ENCODE peak calls at places on chromosomes 12 and 14, in ten cellular contexts. Y is effector memory CD8-positive, alpha-beta T cell; J is NCI-H1105; S is effector CD4-positive, alpha-beta T cell; E is H7; N is GM18507; A is activated CD4-positive, alpha-beta T cell treated with anti-CD3 and anti-CD28 coated beads, Interleukin-2, amount 50 U/mL, for 1 hour; F is epithelial cell of esophagus; U is foreskin keratinocyte; V is central memory CD4-positive, alpha-beta T cell. O is an unnamed sample.

GRCh38 chr14:60649815-60650381 is 621 bp upstream of the SIX1 start:
- DNase-seq in V (no peak), U (no peak), J (peak; percentile 37), N (no peak), E (peak; percentile 61), A (no peak), S (no peak), Y (no peak), F (peak; percentile 38), O (no peak)

GRCh38 chr12:93002278-93003054 is 73.4 kb upstream of the EEA1 start:
- DNase-seq in F (peak; percentile 90), N (no peak), E (no peak), V (no peak), J (no peak), A (no peak), S (no peak), Y (no peak), U (peak; percentile 78), O (peak; percentile 52)

GRCh38 chr12:119576915-119577314 is 16.7 kb upstream of the TMEM233 start:
- DNase-seq in U (no peak), V (no peak), S (no peak), Y (no peak), F (no peak), J (no peak), E (no peak), A (no peak), N (no peak), O (no peak)

GRCh38 chr14:50383618-50384225 is 13.0 kb downstream of the CDKL1 start:
- DNase-seq in V (no peak), J (no peak), U (no peak), Y (no peak), F (no peak), E (peak; percentile 18), S (no peak), N (no peak), A (no peak), O (no peak)

GRCh38 chr12:124694250-124694649 is 126.8 kb upstream of the NCOR2 start:
- DNase-seq in U (no peak), V (no peak), A (no peak), S (no peak), N (no peak), Y (no peak), F (no peak), J (no peak), E (no peak), O (no peak)

GRCh38 chr14:69559581-69560011 is 15.1 kb downstream of the CCDC177 start:
- DNase-seq in V (no peak), E (no peak), U (no peak), A (no peak), S (no peak), J (peak; percentile 84), F (peak; percentile 42), Y (no peak), N (no peak), O (no peak)

GRCh38 chr12:62933220-62933870 is 1.6 kb downstream of the PPM1H start:
- DNase-seq in V (no peak), J (peak; percentile 73), S (no peak), Y (no peak), N (no peak), U (no peak), A (no peak), E (peak; percentile 86), F (no peak), O (no peak)

GRCh38 chr14:102097441-102098135 is 10.7 kb upstream of the HSP90AA1 start:
- DNase-seq in A (no peak), F (peak; percentile 33), S (no peak), N (no peak), U (no peak), J (no peak), E (no peak), Y (no peak), V (no peak), O (no peak)

GRCh38 chr14:85688024-85688423 is 158.1 kb downstream of the FLRT2 start:
- DNase-seq in N (no peak), V (no peak), S (no peak), Y (no peak), J (no peak), U (no peak), A (no peak), F (peak; percentile 53), E (no peak), O (peak; percentile 49)

O was measured in MCF 10A.